ENCODE peak calls at places on chromosomes 1 and 21, in five cellular contexts. K is fibroblast of the aortic adventitia, U is astrocyte of the spinal cord, O is colonic mucosa, Z is ascending aorta. F is an unnamed sample.

GRCh38 chr21:33300701-33301631 is 23.8 kb upstream of the IFNAR1 start:
- DNase-seq in K (no peak), Z (no peak), U (no peak), O (peak), F (no peak)

GRCh38 chr1:10900691-10901090 is 104.2 kb upstream of the CASZ1 start:
- DNase-seq in K (peak), U (no peak), O (peak), Z (no peak), F (no peak)

GRCh38 chr21:32499249-32500055 is 85.9 kb downstream of the TCP10L start:
- DNase-seq in O (no peak), U (peak), Z (no peak), K (peak), F (peak)

GRCh38 chr1:200905411-200906052 is 10.8 kb downstream of the INAVA start:
- DNase-seq in U (peak), O (no peak), K (no peak), Z (no peak), F (no peak)

GRCh38 chr1:38046333-38046883 is at the start of gene POU3F1:
- DNase-seq in K (no peak), U (no peak), Z (no peak), O (no peak), F (no peak)

GRCh38 chr1:3909615-3910014 is 9.5 kb upstream of the C1orf174 start:
- DNase-seq in U (no peak), Z (no peak), O (no peak), K (no peak), F (no peak)

GRCh38 chr1:171581226-171581625 is 40.8 kb upstream of the MYOCOS start:
- DNase-seq in O (no peak), U (no peak), Z (no peak), K (no peak), F (no peak)

GRCh38 chr1:239268941-239269340 is 117.4 kb upstream of the CHRM3 start:
- DNase-seq in K (no peak), Z (no peak), U (no peak), O (no peak), F (no peak)

GRCh38 chr21:31509108-31510017 is 150.1 kb upstream of the SOD1 start:
- DNase-seq in Z (no peak), U (peak), K (no peak), O (peak), F (no peak)

GRCh38 chr1:175857756-175858155 is 114.4 kb upstream of the TNR start:
- DNase-seq in K (no peak), U (no peak), Z (no peak), O (no peak), F (no peak)

GRCh38 chr1:201501812-201502510 is 5.0 kb downstream of the CSRP1 start:
- DNase-seq in U (no peak), Z (no peak), O (no peak), K (no peak), F (no peak)

GRCh38 chr1:44787506-44787905 is 464 bp downstream of the BEST4 start:
- DNase-seq in Z (no peak), O (no peak), K (no peak), U (no peak), F (no peak)

GRCh38 chr21:45316871-45317400 is 29.2 kb upstream of the POFUT2 start:
- DNase-seq in U (no peak), Z (peak), K (no peak), O (no peak), F (no peak)

GRCh38 chr1:171655215-171656116 is 3.0 kb upstream of the MYOC start:
- DNase-seq in O (peak), U (peak), K (peak), Z (no peak), F (no peak)

GRCh38 chr1:234613992-234614584 is 4.1 kb upstream of the IRF2BP2 start:
- DNase-seq in K (peak), Z (no peak), O (no peak), U (peak), F (no peak)

GRCh38 chr1:27527223-27527856 is 37.4 kb upstream of the WASF2 start:
- DNase-seq in Z (no peak), U (peak), O (peak), K (no peak), F (no peak)
- H3K4me3 ChIP-seq in Z (peak), U (no peak), O (peak), K (no peak), F (no peak)

GRCh38 chr1:6579374-6580118 is at the start of gene ZBTB48:
- DNase-seq in Z (peak), O (peak), U (peak), K (peak), F (peak)

GRCh38 chr1:6580119-6580587 is 359 bp downstream of the ZBTB48 start:
- DNase-seq in O (no peak), U (no peak), Z (no peak), K (no peak), F (no peak)

GRCh38 chr1:6577831-6578525 is 1.8 kb upstream of the ZBTB48 start:
- DNase-seq in O (no peak), Z (no peak), U (no peak), K (peak), F (no peak)

GRCh38 chr1:6580588-6581270 is 935 bp downstream of the ZBTB48 start:
- DNase-seq in Z (no peak), K (no peak), U (no peak), O (peak), F (no peak)

GRCh38 chr1:6578624-6579373 is 995 bp upstream of the ZBTB48 start:
- DNase-seq in O (no peak), U (no peak), Z (no peak), K (no peak), F (no peak)
- H3K4me3 ChIP-seq in O (peak), U (no peak), Z (no peak), K (peak), F (no peak)

GRCh38 chr1:22788298-22788697 is 77.7 kb downstream of the EPHB2 start:
- DNase-seq in O (no peak), U (no peak), K (no peak), Z (no peak), F (no peak)

GRCh38 chr1:22787636-22788035 is 77.0 kb downstream of the EPHB2 start:
- DNase-seq in K (no peak), Z (no peak), U (no peak), O (no peak), F (no peak)

GRCh38 chr1:22786101-22786500 is 75.5 kb downstream of the EPHB2 start:
- DNase-seq in U (no peak), K (no peak), O (no peak), Z (no peak), F (no peak)

GRCh38 chr1:22784737-22785136 is 74.1 kb downstream of the EPHB2 start:
- DNase-seq in K (no peak), O (no peak), U (no peak), Z (no peak), F (no peak)

GRCh38 chr1:22786719-22787489 is 76.3 kb downstream of the EPHB2 start:
- DNase-seq in K (no peak), U (no peak), Z (no peak), O (no peak), F (no peak)
- H3K4me3 ChIP-seq in K (no peak), U (no peak), Z (no peak), O (no peak), F (no peak)

GRCh38 chr21:28761709-28762356 is 230.8 kb downstream of the LTN1 start:
- DNase-seq in O (no peak), U (peak), Z (no peak), K (peak), F (peak)
- H3K4me3 ChIP-seq in O (no peak), U (no peak), Z (no peak), K (no peak), F (no peak)

DNA sequence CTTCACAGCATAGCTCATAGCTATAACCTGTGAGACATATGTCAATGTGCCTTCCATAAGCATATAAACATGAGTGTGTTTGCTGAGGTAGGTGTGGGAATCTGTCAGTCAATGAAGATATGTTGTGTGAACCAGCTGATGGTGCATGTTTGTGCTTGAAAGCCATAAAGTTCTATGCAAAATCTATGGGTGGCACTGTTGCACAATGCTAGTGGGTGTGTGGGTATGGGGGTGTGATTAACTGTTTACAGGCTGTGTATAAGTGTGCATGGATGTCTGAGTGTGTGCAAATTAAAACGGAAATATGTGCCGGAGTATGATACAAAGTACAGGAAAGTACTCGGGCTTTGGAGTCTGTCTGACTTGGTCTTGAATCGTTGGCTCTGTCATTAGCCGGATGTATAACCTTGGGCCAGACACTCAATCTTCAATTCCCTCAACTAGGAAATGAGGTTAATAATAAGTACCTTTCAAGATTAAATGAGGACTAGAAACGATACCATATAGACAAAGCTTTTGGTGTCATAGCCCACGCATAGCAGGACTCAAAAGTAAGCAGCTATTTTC is 926 bp upstream of the ATP2B4 start:
- DNase-seq in O (peak), K (peak), U (peak), Z (no peak), F (no peak)
- H3K4me3 ChIP-seq in O (no peak), K (peak), U (no peak), Z (peak), F (no peak)